ENCODE peak calls at places on chromosomes 12 and 14, in nine cellular contexts. Y is activated CD4-positive, alpha-beta T cell treated with anti-CD3 and anti-CD28 coated beads, Interleukin-2, amount 10 ng/mL, durations not matched to agents 7 days and 5 days; M is germinal center; C is progenitor cell of endocrine pancreas; N is activated T-cell treated with anti-CD3 and anti-CD28 coated beads for 1 hour; X is CD4-positive, alpha-beta memory T cell; L is WTC11; E is foreskin fibroblast; K is GM12865. R is an unnamed sample.
A peak's percentile ranks its signal among the peaks of the same experiment; 100 is the strongest.

GRCh38 chr12:31590730-31591307 is at the start of gene DENND5B:
- DNase-seq in Y (peak; percentile 11), M (peak; percentile 78), C (peak; percentile 91), N (no peak), X (peak; percentile 5), L (peak; percentile 67), E (peak; percentile 51), K (peak; percentile 92), R (no peak)

GRCh38 chr12:116319316-116319715 is 41.8 kb upstream of the MED13L start:
- DNase-seq in Y (no peak), M (no peak), C (no peak), N (no peak), X (no peak), L (no peak), E (no peak), K (no peak), R (no peak)

GRCh38 chr12:131197490-131197889 is 243.8 kb downstream of the ADGRD1 start:
- DNase-seq in Y (no peak), M (no peak), C (no peak), N (no peak), X (no peak), L (no peak), E (no peak), K (no peak), R (no peak)

GRCh38 chr12:47828008-47828966 is 8.6 kb upstream of the HDAC7 start:
- DNase-seq in Y (no peak), M (no peak), C (no peak), N (no peak), X (no peak), L (no peak), E (no peak), K (no peak), R (no peak)

GRCh38 chr12:120230326-120230973 is 29.5 kb upstream of the RPLP0 start:
- DNase-seq in Y (no peak), M (no peak), C (no peak), N (no peak), X (no peak), L (peak; percentile 88), E (peak; percentile 96), K (no peak), R (no peak)

GRCh38 chr14:91830777-91831176 is 36.6 kb downstream of the TC2N start:
- DNase-seq in Y (no peak), M (no peak), C (no peak), N (no peak), X (no peak), L (peak; percentile 16), E (no peak), K (peak; percentile 76), R (no peak)

GRCh38 chr14:55373784-55374725 is 37.6 kb downstream of the ATG14 start:
- DNase-seq in Y (peak; percentile 29), M (no peak), C (no peak), N (no peak), X (peak; percentile 69), L (no peak), E (no peak), K (peak; percentile 49), R (no peak)

GRCh38 chr14:63276492-63277342 is 42.0 kb downstream of the GPHB5 start:
- DNase-seq in Y (peak; percentile 20), M (peak; percentile 36), C (no peak), N (no peak), X (peak; percentile 5), L (no peak), E (peak; percentile 32), K (peak; percentile 49), R (peak; percentile 51)

GRCh38 chr14:64715628-64716412 is 11.6 kb downstream of the PLEKHG3 start:
- DNase-seq in Y (no peak), M (no peak), C (no peak), N (no peak), X (no peak), L (peak; percentile 66), E (no peak), K (no peak), R (no peak)

GRCh38 chr12:108289342-108290131 is 49.6 kb downstream of the CMKLR1 start:
- DNase-seq in Y (no peak), M (no peak), C (no peak), N (no peak), X (no peak), L (no peak), E (no peak), K (no peak), R (no peak)

GRCh38 chr12:46660719-46661118 is 165.1 kb downstream of the SLC38A4 start:
- DNase-seq in Y (no peak), M (no peak), C (no peak), N (no peak), X (no peak), L (no peak), E (no peak), K (no peak), R (no peak)

GRCh38 chr12:127416796-127417195 is 850.2 kb upstream of the TMEM132C start:
- DNase-seq in Y (no peak), M (no peak), C (no peak), N (no peak), X (no peak), L (no peak), E (no peak), K (no peak), R (no peak)

GRCh38 chr12:509494-509893 is 49.8 kb downstream of the B4GALNT3 start:
- DNase-seq in Y (no peak), M (no peak), C (no peak), N (no peak), X (no peak), L (no peak), E (no peak), K (no peak), R (no peak)

GRCh38 chr14:89196561-89196960 is 220.5 kb downstream of the FOXN3 start:
- DNase-seq in Y (no peak), M (no peak), C (no peak), N (no peak), X (no peak), L (no peak), E (no peak), K (no peak), R (no peak)

GRCh38 chr12:42125372-42125767 is 19.3 kb downstream of the GXYLT1 start:
- DNase-seq in Y (no peak), M (no peak), C (no peak), N (no peak), X (no peak), L (no peak), E (no peak), K (no peak), R (no peak)